ENCODE peak calls at places on chromosomes 12 and 14, in six cellular contexts. J is IMR-90; B is upper lobe of left lung; V is hepatocyte; R is neural progenitor cell; X is CD8-positive, alpha-beta T cell. Z is an unnamed sample. For H3K4me1 and H3K9me3, the result is how much of the 10 kb centered on the place peaks cover.

GRCh38 chr12:2891240-2892053 is 756 bp downstream of the TULP3 start:
- DNase-seq in J (peak), B (no peak), V (peak), R (peak), X (peak), Z (no peak)

GRCh38 chr14:64758025-64758521 is 53.8 kb downstream of the PLEKHG3 start:
- DNase-seq in J (peak), B (no peak), V (peak), R (no peak), X (peak), Z (no peak)

GRCh38 chr12:89160716-89161123 is 191.6 kb downstream of the DUSP6 start:
- DNase-seq in J (peak), B (no peak), V (peak), R (no peak), X (no peak), Z (no peak)

GRCh38 chr12:123445388-123446344 is 9.2 kb upstream of the RILPL2 start:
- DNase-seq in J (peak), B (no peak), V (peak), R (no peak), X (no peak), Z (no peak)

GRCh38 chr12:127722651-127723050 is 544.3 kb upstream of the TMEM132C start:
- DNase-seq in J (no peak), B (no peak), V (no peak), R (no peak), X (no peak), Z (no peak)

GRCh38 chr14:68939893-68940613 is 39.0 kb downstream of the ACTN1 start:
- DNase-seq in J (peak), B (no peak), V (peak), R (peak), X (no peak), Z (no peak)

GRCh38 chr12:69052613-69053408 is 119.8 kb upstream of the CPM start:
- DNase-seq in J (peak), B (no peak), V (peak), R (no peak), X (no peak), Z (no peak)

GRCh38 chr14:75548544-75548943 is 26.3 kb downstream of the BATF start:
- DNase-seq in J (peak), B (no peak), V (no peak), R (no peak), X (no peak), Z (no peak)

GRCh38 chr12:66288121-66288520 is 14.2 kb upstream of the HELB start:
- DNase-seq in J (no peak), B (no peak), V (no peak), R (no peak), X (peak), Z (no peak)

GRCh38 chr14:23366163-23366921 is 1.4 kb upstream of the EFS start:
- DNase-seq in J (peak), B (peak), V (peak), R (peak), X (no peak), Z (no peak)

GRCh38 chr14:31993521-31993941 is 83.6 kb upstream of the ARHGAP5 start:
- DNase-seq in J (no peak), B (no peak), V (no peak), R (no peak), X (no peak), Z (no peak)

GRCh38 chr12:63319936-63320633 is 169.1 kb upstream of the AVPR1A start:
- DNase-seq in J (no peak), B (no peak), V (no peak), R (no peak), X (no peak), Z (no peak)

GRCh38 chr14:68020999-68021663 is 201.6 kb downstream of the RAD51B start:
- DNase-seq in J (no peak), B (no peak), V (no peak), R (no peak), X (no peak), Z (no peak)

GRCh38 chr12:104506691-104507401 is 50.1 kb downstream of the CHST11 start:
- DNase-seq in J (no peak), B (no peak), V (no peak), R (no peak), X (no peak), Z (no peak)

GRCh38 chr14:104665092-104665662 is 24.2 kb upstream of the INF2 start:
- DNase-seq in J (peak), B (no peak), V (no peak), R (no peak), X (no peak), Z (no peak)

GRCh38 chr12:9869307-9870161 is at the start of gene CLEC2B:
- DNase-seq in J (peak), B (no peak), V (peak), R (peak), X (no peak), Z (no peak)

GRCh38 chr12:116406529-116406928 is 129.0 kb upstream of the MED13L start:
- DNase-seq in J (peak), B (no peak), V (peak), R (no peak), X (no peak), Z (no peak)

GRCh38 chr12:39618701-39619100 is 902 bp downstream of the ABCD2 start:
- DNase-seq in J (no peak), B (no peak), V (no peak), R (no peak), X (no peak), Z (no peak)

GRCh38 chr12:90672081-90672480 is 282.9 kb downstream of the CCER1 start:
- DNase-seq in J (no peak), B (no peak), V (no peak), R (no peak), X (no peak), Z (no peak)

GRCh38 chr12:49891012-49891411 is 12.7 kb downstream of the FAIM2 start:
- DNase-seq in J (no peak), B (no peak), V (no peak), R (no peak), X (no peak), Z (no peak)

GRCh38 chr14:102928412-102929348 is 6.2 kb downstream of the AMN start:
- DNase-seq in J (peak), B (peak), V (peak), R (peak), X (peak), Z (peak)

GRCh38 chr12:107399061-107399460 is 286.5 kb upstream of the PWP1 start:
- DNase-seq in J (peak), B (no peak), V (no peak), R (peak), X (no peak), Z (no peak)

GRCh38 chr14:75229923-75230792 is 48.5 kb upstream of the FOS start:
- DNase-seq in J (peak), B (no peak), V (peak), R (peak), X (peak), Z (no peak)

GRCh38 chr12:58916891-58917570 is 3.3 kb downstream of the LRIG3 start:
- DNase-seq in J (peak), B (no peak), V (peak), R (peak), X (no peak), Z (no peak)

GRCh38 chr14:78130356-78130755 is 39.8 kb upstream of the NRXN3 start:
- DNase-seq in J (no peak), B (no peak), V (no peak), R (no peak), X (no peak), Z (no peak)

GRCh38 chr12:46522141-46522540 is 149.6 kb upstream of the SLC38A2 start:
- DNase-seq in J (no peak), B (no peak), V (no peak), R (no peak), X (no peak), Z (no peak)

GRCh38 chr12:121110211-121110940 is 22.3 kb upstream of the P2RX7 start:
- DNase-seq in J (peak), B (no peak), V (peak), R (peak), X (peak), Z (no peak)

GRCh38 chr12:31875609-31875964 is 83.6 kb upstream of the RESF1 start:
- DNase-seq in J (no peak), B (no peak), V (no peak), R (no peak), X (no peak), Z (no peak)

GRCh38 chr12:79842630-79843029 is 92.3 kb downstream of the PPP1R12A start:
- DNase-seq in J (no peak), B (no peak), V (no peak), R (no peak), X (no peak), Z (no peak)

GRCh38 chr12:25372969-25373368 is 122.2 kb upstream of the KRAS start:
- DNase-seq in J (no peak), B (no peak), V (no peak), R (no peak), X (no peak), Z (no peak)

GRCh38 chr12:124500232-124501079 is 67.0 kb downstream of the NCOR2 start:
- DNase-seq in J (peak), B (peak), V (peak), R (peak), X (no peak), Z (no peak)

DNA sequence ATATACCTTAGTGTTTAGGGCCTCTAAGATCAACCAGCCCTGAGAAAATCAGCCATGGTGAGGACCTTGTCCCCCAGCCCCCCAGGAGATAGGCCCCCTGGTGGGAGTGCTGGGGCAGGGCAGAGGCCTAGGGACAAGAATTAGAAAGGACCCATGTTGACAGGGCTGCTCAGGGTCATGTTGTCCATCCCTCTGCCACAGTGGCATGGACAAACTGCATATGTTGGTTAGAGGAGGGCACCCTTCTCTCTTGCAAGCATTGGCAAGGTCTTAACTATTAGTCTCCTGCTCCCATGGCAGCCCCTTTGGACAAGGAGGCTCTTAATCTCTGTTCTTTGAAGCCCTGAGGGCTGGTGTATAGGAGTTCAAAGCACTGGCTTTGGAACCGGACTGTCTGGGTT is 755 bp upstream of the PTPN6 start:
- DNase-seq in J (no peak), B (no peak), V (no peak), R (no peak), X (no peak), Z (no peak)
- TF ChIP-seq CTCF in J (peak), B (no peak), V (no peak), R (no peak), X (peak), Z (peak)

GRCh38 chr12:57089259-57090245 is 638 bp downstream of the NAB2 start:
- DNase-seq in J (peak), B (peak), V (peak), R (peak), X (peak), Z (no peak)
- H3K4me1 ChIP-seq in J (under half), B (half or more), V (under half), R (under half), X (half or more), Z (under half)

GRCh38 chr14:106605548-106606448 is 1079.4 kb downstream of the TMEM121 start:
- DNase-seq in J (no peak), B (peak), V (no peak), R (no peak), X (peak), Z (peak)
- H3K9me3 ChIP-seq in J (under half), B (under half), V (under half), R (under half), X (under half), Z (under half)

GRCh38 chr14:58732387-58732786 is 94.6 kb downstream of the DACT1 start:
- DNase-seq in J (no peak), B (no peak), V (no peak), R (no peak), X (no peak), Z (no peak)
- TF ChIP-seq CTCF in J (no peak), B (no peak), V (no peak), R (no peak), X (no peak), Z (no peak)

GRCh38 chr12:774051-774614 is 21.8 kb downstream of the WNK1 start:
- DNase-seq in J (no peak), B (no peak), V (peak), R (peak), X (no peak), Z (no peak)
- H3K4me1 ChIP-seq in J (under half), B (under half), V (under half), R (under half), X (under half), Z (half or more)

GRCh38 chr12:133083345-133083744 is 2.6 kb downstream of the ZNF140 start:
- DNase-seq in J (no peak), B (no peak), V (no peak), R (no peak), X (no peak), Z (no peak)
- H3K9me3 ChIP-seq in J (half or more), B (half or more), V (half or more), R (half or more), X (half or more), Z (half or more)

GRCh38 chr14:87522575-87522974 is 470.4 kb downstream of the GALC start:
- DNase-seq in J (no peak), B (no peak), V (peak), R (peak), X (no peak), Z (no peak)
- TF ChIP-seq CTCF in J (no peak), B (no peak), V (no peak), R (peak), X (no peak), Z (no peak)

DNA sequence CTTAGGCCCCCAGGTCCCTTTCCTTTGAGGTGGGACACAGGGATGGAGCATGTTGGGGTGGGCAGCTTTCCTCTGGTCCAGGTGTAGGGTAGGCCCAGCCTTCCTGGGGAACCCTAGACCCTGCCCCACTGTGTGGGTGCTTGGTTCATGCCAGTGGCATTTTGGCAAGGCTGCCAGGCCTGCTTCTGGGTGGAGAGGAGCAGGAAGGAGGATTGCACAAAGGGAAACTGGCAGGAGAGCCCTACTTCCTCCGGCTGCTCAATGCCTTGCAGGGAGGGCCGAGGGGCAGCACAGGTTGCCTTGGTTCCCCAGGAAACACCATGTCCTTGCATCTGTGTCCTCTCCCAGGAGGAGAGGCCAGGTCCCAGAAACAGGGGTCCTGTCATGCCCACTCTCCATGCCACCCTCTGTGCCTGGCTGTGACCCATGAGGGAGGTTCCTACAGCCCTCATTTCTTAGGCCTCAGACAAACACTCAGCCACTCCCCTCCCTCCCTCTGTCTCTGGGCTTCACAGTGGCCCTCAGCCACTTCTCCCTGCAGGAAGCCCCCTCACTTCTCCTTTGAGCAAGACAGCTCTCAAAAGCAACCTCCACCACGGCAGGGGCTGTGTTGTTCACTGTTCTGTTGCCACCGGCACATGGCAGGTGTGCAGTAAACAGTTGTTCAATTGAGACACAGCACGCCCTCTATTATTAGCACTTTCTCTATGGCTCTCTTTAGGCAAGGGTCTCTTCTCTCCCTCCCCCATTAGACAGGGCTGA is 6.8 kb upstream of the KRT80 start:
- DNase-seq in J (no peak), B (no peak), V (no peak), R (no peak), X (no peak), Z (no peak)
- H3K4me1 ChIP-seq in J (under half), B (half or more), V (under half), R (under half), X (under half), Z (under half)

DNA sequence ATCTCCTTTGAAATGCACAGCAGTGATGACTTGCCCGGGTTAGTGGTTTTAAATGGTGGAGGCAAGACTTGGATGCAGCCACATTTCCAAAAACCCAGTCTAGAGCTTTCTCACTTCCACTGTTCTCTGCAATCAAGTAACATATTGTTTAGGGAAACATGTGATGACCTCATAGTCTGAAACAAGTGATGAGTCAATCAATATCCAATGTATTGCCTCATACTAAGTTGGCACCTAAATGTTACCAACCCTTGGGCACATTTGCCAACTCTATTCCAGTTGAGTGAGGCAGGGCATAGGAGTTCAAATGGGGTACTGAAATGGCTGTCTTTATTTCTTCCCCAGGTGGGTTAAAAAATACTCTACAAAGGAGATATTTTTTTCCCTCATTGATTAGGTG is 1105.4 kb downstream of the VRK1 start:
- DNase-seq in J (no peak), B (no peak), V (no peak), R (no peak), X (no peak), Z (no peak)
- H3K9me3 ChIP-seq in J (under half), B (under half), V (under half), R (under half), X (under half), Z (under half)